ENCODE peak calls at places on chromosomes 3 and 15, in seven cellular contexts. X, R, O, W, Q, L and G are unnamed samples.
A peak's percentile ranks its signal among the peaks of the same experiment; 100 is the strongest.

GRCh38 chr3:30146978-30147377 is 459.4 kb upstream of the TGFBR2 start:
- DNase-seq in R (no peak), W (no peak), O (no peak), Q (no peak), X (no peak), L (no peak), G (no peak)

GRCh38 chr15:42491540-42492225 is 742 bp upstream of the ZNF106 start:
- DNase-seq in L (peak; percentile 71), X (no peak), Q (no peak), O (no peak), W (no peak), R (no peak), G (no peak)

GRCh38 chr3:73192036-73192738 is 130.7 kb downstream of the EBLN2 start:
- DNase-seq in R (no peak), O (no peak), X (peak; percentile 87), Q (no peak), L (peak; percentile 21), W (no peak), G (peak; percentile 60)

GRCh38 chr3:85930718-85931117 is 971.9 kb downstream of the CADM2 start:
- DNase-seq in L (no peak), O (no peak), Q (no peak), R (no peak), X (no peak), W (no peak), G (no peak)

GRCh38 chr3:112117826-112118571 is 15.0 kb downstream of the GCSAM start:
- DNase-seq in R (no peak), W (no peak), O (no peak), X (peak; percentile 60), Q (peak; percentile 23), L (no peak), G (no peak)

GRCh38 chr3:25782938-25783660 is at the start of gene NGLY1:
- DNase-seq in R (peak; percentile 90), W (peak; percentile 88), L (peak; percentile 83), Q (peak; percentile 89), O (peak; percentile 85), X (peak; percentile 94), G (peak; percentile 95)

GRCh38 chr3:33134026-33134625 is 20.3 kb downstream of the CRTAP start:
- DNase-seq in Q (no peak), W (no peak), R (no peak), O (no peak), L (no peak), X (no peak), G (no peak)

GRCh38 chr15:52012210-52012609 is 6.8 kb upstream of the MAPK6 start:
- DNase-seq in X (no peak), R (no peak), W (no peak), L (no peak), O (no peak), Q (no peak), G (no peak)

GRCh38 chr15:66779331-66780009 is 77.4 kb downstream of the SMAD6 start:
- DNase-seq in R (peak; percentile 67), X (no peak), O (no peak), W (peak; percentile 67), Q (no peak), L (no peak), G (no peak)

GRCh38 chr3:37129871-37130270 is 44.5 kb downstream of the LRRFIP2 start:
- DNase-seq in Q (no peak), O (no peak), L (peak; percentile 57), R (no peak), W (no peak), X (no peak), G (no peak)

GRCh38 chr15:101262551-101262950 is 10.7 kb upstream of the CHSY1 start:
- DNase-seq in L (no peak), X (peak; percentile 6), W (no peak), R (no peak), Q (no peak), O (no peak), G (no peak)

GRCh38 chr3:89186446-89186845 is 79.0 kb downstream of the EPHA3 start:
- DNase-seq in R (no peak), Q (no peak), X (no peak), L (no peak), W (no peak), O (no peak), G (no peak)

GRCh38 chr15:31457631-31458526 is 131.2 kb downstream of the KLF13 start:
- DNase-seq in L (peak; percentile 59), Q (no peak), X (peak; percentile 48), R (no peak), O (no peak), W (no peak), G (peak; percentile 65)

GRCh38 chr3:126389792-126390142 is 4.9 kb upstream of the CFAP100 start:
- DNase-seq in W (no peak), Q (no peak), O (no peak), L (no peak), X (no peak), R (peak; percentile 47), G (no peak)

GRCh38 chr3:354433-354832 is 157.9 kb downstream of the CHL1 start:
- DNase-seq in L (peak; percentile 85), W (peak; percentile 31), R (no peak), X (peak; percentile 83), Q (peak; percentile 60), O (no peak), G (peak; percentile 14)

DNA sequence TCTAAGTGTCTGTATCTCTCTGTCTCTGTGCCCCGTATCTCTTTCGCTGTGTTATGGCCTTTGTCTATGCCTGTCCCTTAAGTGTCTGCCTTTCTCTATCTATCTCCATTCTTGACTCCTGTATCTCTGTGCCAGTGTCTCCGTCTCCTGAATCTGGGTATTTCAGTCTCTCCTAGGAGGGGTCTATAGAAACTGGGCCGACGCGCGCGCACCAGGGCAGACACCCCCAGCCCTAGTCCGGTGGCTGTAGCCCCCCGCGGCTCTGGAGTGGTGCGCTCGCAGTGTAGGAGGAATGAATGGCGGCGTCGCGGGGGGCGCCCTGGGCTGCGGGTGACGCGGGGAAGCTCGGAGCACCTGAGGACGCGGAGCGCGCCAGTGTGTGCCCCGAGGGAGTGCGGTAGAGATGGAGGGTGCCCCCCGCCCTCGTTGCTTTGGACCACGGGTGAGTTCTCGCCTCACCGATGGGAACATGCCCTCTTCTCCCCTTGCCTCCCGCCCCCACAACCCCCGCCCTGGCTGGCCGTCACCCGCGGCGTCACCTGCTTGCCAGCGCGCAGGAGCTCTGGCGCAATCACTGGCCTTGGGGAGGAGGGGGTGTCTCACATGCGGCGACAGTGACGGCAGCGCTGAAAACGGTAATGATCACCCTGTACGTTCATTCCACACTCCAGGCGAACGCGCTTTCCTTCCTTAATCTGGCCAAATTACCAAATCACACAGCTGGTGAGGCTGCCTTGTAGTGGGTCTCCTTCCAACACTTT is 993 bp upstream of the CAMK2N2 start:
- DNase-seq in L (no peak), R (no peak), W (no peak), O (peak; percentile 41), Q (peak; percentile 34), X (peak; percentile 62), G (peak; percentile 83)
- H3K27me3 ChIP-seq in L (no peaks in the 10 kb centered on the region), R (peaks cover 36% of the 10 kb centered on the region), W (peaks cover 42% of the 10 kb centered on the region), O (peaks cover 31% of the 10 kb centered on the region), Q (no peaks in the 10 kb centered on the region), X (peaks cover 77% of the 10 kb centered on the region), G (peaks cover 54% of the 10 kb centered on the region)

GRCh38 chr15:79881254-79881653 is 15.6 kb downstream of the MTHFS start:
- DNase-seq in O (no peak), R (no peak), X (no peak), Q (no peak), W (no peak), L (no peak), G (no peak)
- H3K36me3 ChIP-seq in O (peaks cover 8% of the 10 kb centered on the region), R (no peaks in the 10 kb centered on the region), X (peaks cover 79% of the 10 kb centered on the region), Q (no peaks in the 10 kb centered on the region), W (peaks cover 4% of the 10 kb centered on the region), L (peaks cover 78% of the 10 kb centered on the region), G (peaks cover 12% of the 10 kb centered on the region)

GRCh38 chr3:150733936-150734794 is 28.8 kb downstream of the SIAH2 start:
- DNase-seq in O (no peak), W (no peak), X (no peak), L (no peak), Q (no peak), R (no peak), G (no peak)
- H3K4me3 ChIP-seq in O (no peak overlapping the region), W (no peak overlapping the region), X (no peak overlapping the region), L (no peak overlapping the region), Q (no peak overlapping the region), R (no peak overlapping the region), G (no peak overlapping the region)

GRCh38 chr3:123448503-123449091 is at the start of gene ADCY5:
- DNase-seq in R (peak; percentile 66), X (peak; percentile 86), L (no peak), Q (no peak), W (peak; percentile 48), O (no peak), G (peak; percentile 88)

GRCh38 chr3:123449092-123449985 is 449 bp upstream of the ADCY5 start:
- DNase-seq in W (no peak), R (peak; percentile 56), O (no peak), Q (peak; percentile 40), X (peak; percentile 86), L (no peak), G (peak; percentile 91)

GRCh38 chr3:123447416-123447748 is 1.5 kb downstream of the ADCY5 start:
- DNase-seq in O (no peak), W (no peak), L (no peak), R (no peak), X (no peak), Q (peak; percentile 21), G (no peak)

GRCh38 chr3:123446610-123447109 is 2.2 kb downstream of the ADCY5 start:
- DNase-seq in R (no peak), Q (no peak), W (no peak), O (no peak), L (no peak), X (no peak), G (no peak)

DNA sequence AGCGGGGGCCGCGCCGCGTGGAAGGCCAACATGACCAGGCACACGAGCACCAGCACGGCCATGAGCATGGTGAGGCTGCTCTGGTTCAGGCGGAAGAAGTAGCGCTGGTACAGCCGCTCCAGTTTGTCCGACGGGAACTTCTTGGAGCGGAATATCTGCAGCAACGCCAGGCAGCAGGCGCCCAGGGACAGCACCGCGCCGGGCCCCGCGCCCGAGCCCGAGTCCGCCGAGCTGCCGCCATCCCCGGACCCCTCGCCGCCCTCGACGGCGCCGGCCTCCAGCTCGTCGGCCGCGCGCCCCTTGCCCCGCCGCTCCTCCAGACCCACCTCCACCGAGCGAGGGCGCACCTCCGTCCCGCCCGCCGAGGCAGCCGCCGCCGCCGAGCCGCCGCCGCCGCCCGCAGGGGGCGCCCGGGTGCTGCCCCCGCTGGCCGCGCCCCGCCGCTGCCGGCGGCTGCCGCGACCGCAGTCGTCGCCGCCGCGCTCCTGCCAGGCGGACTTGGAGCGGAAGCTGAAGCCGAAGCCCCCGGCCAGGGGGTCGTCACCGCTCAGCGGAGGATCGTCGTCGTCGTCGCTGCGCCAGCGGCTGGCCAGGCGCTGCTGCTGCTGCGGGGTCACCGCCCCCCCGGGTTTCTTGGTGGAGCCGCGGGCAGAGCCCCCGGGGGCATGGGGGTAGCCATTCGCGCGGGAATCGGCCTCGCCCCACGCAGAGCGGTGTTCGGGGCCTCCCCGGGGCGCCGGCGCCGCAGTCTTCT is 964 bp downstream of the ADCY5 start:
- DNase-seq in X (peak; percentile 90), O (peak; percentile 33), L (no peak), R (peak; percentile 64), W (no peak), Q (no peak), G (peak; percentile 96)
- H3K27me3 ChIP-seq in X (peaks cover 76% of the 10 kb centered on the region), O (peaks cover 22% of the 10 kb centered on the region), L (peaks cover 69% of the 10 kb centered on the region), R (peaks cover 6% of the 10 kb centered on the region), W (peaks cover 26% of the 10 kb centered on the region), Q (no peaks in the 10 kb centered on the region), G (peaks cover 52% of the 10 kb centered on the region)

DNA sequence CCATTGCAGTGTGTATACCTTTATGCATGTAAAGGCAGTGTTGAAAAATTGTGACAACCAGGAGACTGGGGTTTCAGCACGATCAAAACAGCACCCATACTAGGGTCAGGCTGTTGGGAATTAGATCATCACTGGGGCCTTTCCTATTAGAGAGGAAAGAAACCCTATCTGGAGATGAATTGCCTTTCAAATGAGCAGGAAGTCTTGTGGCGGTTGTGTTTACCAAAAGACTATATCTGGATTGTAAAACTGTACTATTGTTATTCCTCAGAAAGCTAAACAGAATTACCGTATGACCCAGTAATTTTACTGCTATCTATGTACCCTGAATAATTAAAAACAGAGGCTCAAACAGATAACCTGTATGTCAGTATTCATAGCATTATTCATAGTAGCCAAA is 10.1 kb downstream of the UBE2E1 start:
- DNase-seq in X (no peak), R (no peak), W (no peak), Q (no peak), O (no peak), L (peak; percentile 20), G (no peak)
- H3K36me3 ChIP-seq in X (peaks cover 51% of the 10 kb centered on the region), R (no peaks in the 10 kb centered on the region), W (no peaks in the 10 kb centered on the region), Q (no peaks in the 10 kb centered on the region), O (no peaks in the 10 kb centered on the region), L (peaks cover 41% of the 10 kb centered on the region), G (no peaks in the 10 kb centered on the region)